ENCODE peak calls at places on chromosomes 13 and 19, in five cellular contexts. L is GM13977; C is Calu3; W is effector CD8-positive, alpha-beta T cell; N is mucosa of descending colon. Q is an unnamed sample.
A peak's percentile ranks its signal among the peaks of the same experiment; 100 is the strongest.

GRCh38 chr19:4543856-4544647 is 4.2 kb upstream of the LRG1 start:
- DNase-seq in L (no peak), C (no peak), W (no peak), N (no peak), Q (no peak)

GRCh38 chr19:48795855-48796142 is 15.0 kb downstream of the BCAT2 start:
- DNase-seq in L (no peak), C (no peak), W (no peak), N (no peak), Q (no peak)

GRCh38 chr13:91375119-91375729 is 23.2 kb upstream of the GPC5 start:
- DNase-seq in L (peak; percentile 35), C (no peak), W (no peak), N (no peak), Q (no peak)

GRCh38 chr19:10553943-10554381 is 10.3 kb downstream of the ATG4D start:
- DNase-seq in L (peak; percentile 86), C (no peak), W (peak; percentile 50), N (peak; percentile 30), Q (no peak)

GRCh38 chr13:51154029-51154555 is 43.0 kb upstream of the C13orf42 start:
- DNase-seq in L (no peak), C (no peak), W (no peak), N (no peak), Q (no peak)

GRCh38 chr19:4744451-4745170 is 21.0 kb upstream of the DPP9 start:
- DNase-seq in L (no peak), C (no peak), W (no peak), N (no peak), Q (no peak)

GRCh38 chr13:31045621-31046081 is 113.2 kb downstream of the TEX26 start:
- DNase-seq in L (no peak), C (peak; percentile 74), W (no peak), N (peak; percentile 80), Q (peak; percentile 67)

GRCh38 chr19:58544591-58545285 is 874 bp downstream of the TRIM28 start:
- DNase-seq in L (peak; percentile 97), C (peak; percentile 88), W (no peak), N (peak; percentile 48), Q (no peak)

GRCh38 chr19:34808566-34808965 is 35.6 kb upstream of the ZNF599 start:
- DNase-seq in L (no peak), C (no peak), W (no peak), N (no peak), Q (no peak)

GRCh38 chr19:10018219-10018618 is 4.9 kb downstream of the RDH8 start:
- DNase-seq in L (no peak), C (no peak), W (no peak), N (no peak), Q (no peak)

Q was measured in ELF-1.